ENCODE peak calls at places on chromosomes 4 and X, in four cellular contexts. One of them, this sample, is unnamed. For H3K4me1, the result is how much of the 10 kb centered on the place peaks cover.

GRCh38 chrX:96407043-96407442 is 277.6 kb upstream of the DIAPH2 start:
- DNase-seq in GM23248: peak
- DNase-seq in heart left ventricle: no peak
- DNase-seq in tibial nerve: peak
- DNase-seq in this sample: no peak

GRCh38 chr4:173478884-173479283 is 51.1 kb downstream of the HAND2 start:
- DNase-seq in tibial nerve: no peak
- DNase-seq in heart left ventricle: no peak
- DNase-seq in GM23248: no peak
- DNase-seq in this sample: no peak

GRCh38 chrX:7132335-7133035 is 15.0 kb upstream of the STS start:
- DNase-seq in GM23248: peak
- DNase-seq in heart left ventricle: no peak
- DNase-seq in tibial nerve: no peak
- DNase-seq in this sample: peak

GRCh38 chrX:118370921-118371624 is 25.2 kb downstream of the WDR44 start:
- DNase-seq in tibial nerve: no peak
- DNase-seq in heart left ventricle: no peak
- DNase-seq in GM23248: peak
- DNase-seq in this sample: no peak

GRCh38 chr4:53656421-53656981 is 65.2 kb upstream of the LNX1 start:
- DNase-seq in GM23248: peak
- DNase-seq in tibial nerve: no peak
- DNase-seq in heart left ventricle: no peak
- DNase-seq in this sample: no peak

GRCh38 chr4:185640809-185641675 is 105.7 kb upstream of the PDLIM3 start:
- DNase-seq in heart left ventricle: no peak
- DNase-seq in GM23248: peak
- DNase-seq in tibial nerve: no peak
- DNase-seq in this sample: no peak

GRCh38 chr4:128463006-128463405 is 175.4 kb upstream of the PGRMC2 start:
- DNase-seq in GM23248: no peak
- DNase-seq in heart left ventricle: no peak
- DNase-seq in tibial nerve: no peak
- DNase-seq in this sample: no peak

GRCh38 chrX:109440475-109440874 is 41.4 kb downstream of the GUCY2F start:
- DNase-seq in tibial nerve: no peak
- DNase-seq in GM23248: no peak
- DNase-seq in heart left ventricle: no peak
- DNase-seq in this sample: no peak

GRCh38 chr4:1907848-1908525 is 36.8 kb downstream of the NSD2 start:
- DNase-seq in GM23248: no peak
- DNase-seq in heart left ventricle: no peak
- DNase-seq in tibial nerve: no peak
- DNase-seq in this sample: no peak

GRCh38 chr4:54215379-54216072 is 13.6 kb upstream of the PDGFRA start:
- DNase-seq in tibial nerve: no peak
- DNase-seq in GM23248: peak
- DNase-seq in heart left ventricle: no peak
- DNase-seq in this sample: no peak

GRCh38 chrX:133645977-133646750 is 230.9 kb upstream of the GPC4 start:
- DNase-seq in tibial nerve: no peak
- DNase-seq in heart left ventricle: no peak
- DNase-seq in GM23248: peak
- DNase-seq in this sample: no peak

GRCh38 chrX:100829730-100830129 is 9.5 kb downstream of the CSTF2 start:
- DNase-seq in tibial nerve: no peak
- DNase-seq in heart left ventricle: no peak
- DNase-seq in GM23248: peak
- DNase-seq in this sample: no peak

GRCh38 chr4:3285558-3286334 is 7.1 kb upstream of the RGS12 start:
- DNase-seq in tibial nerve: no peak
- DNase-seq in GM23248: peak
- DNase-seq in heart left ventricle: peak
- DNase-seq in this sample: no peak

GRCh38 chr4:180757927-180758326 is 1485.3 kb upstream of the TENM3 start:
- DNase-seq in heart left ventricle: no peak
- DNase-seq in GM23248: no peak
- DNase-seq in tibial nerve: no peak
- DNase-seq in this sample: no peak

GRCh38 chr4:76764251-76764650 is 133.7 kb downstream of the SOWAHB start:
- DNase-seq in heart left ventricle: no peak
- DNase-seq in GM23248: peak
- DNase-seq in tibial nerve: no peak
- DNase-seq in this sample: no peak

GRCh38 chrX:113929004-113929403 is 654.9 kb upstream of the HTR2C start:
- DNase-seq in tibial nerve: no peak
- DNase-seq in heart left ventricle: no peak
- DNase-seq in GM23248: peak
- DNase-seq in this sample: no peak

GRCh38 chrX:119853449-119853848 is 686 bp upstream of the UPF3B start:
- DNase-seq in GM23248: peak
- DNase-seq in heart left ventricle: no peak
- DNase-seq in tibial nerve: no peak
- DNase-seq in this sample: no peak

GRCh38 chr4:2803624-2804448 is 11.0 kb downstream of the SH3BP2 start:
- DNase-seq in heart left ventricle: no peak
- DNase-seq in GM23248: peak
- DNase-seq in tibial nerve: no peak
- DNase-seq in this sample: no peak

GRCh38 chrX:7316887-7317286 is 168.9 kb upstream of the PUDP start:
- DNase-seq in heart left ventricle: no peak
- DNase-seq in tibial nerve: no peak
- DNase-seq in GM23248: peak
- DNase-seq in this sample: no peak

GRCh38 chr4:24693636-24694035 is 101.7 kb upstream of the SOD3 start:
- DNase-seq in GM23248: no peak
- DNase-seq in heart left ventricle: no peak
- DNase-seq in tibial nerve: no peak
- DNase-seq in this sample: no peak

GRCh38 chr4:184382189-184382846 is 92.0 kb downstream of the IRF2 start:
- DNase-seq in heart left ventricle: no peak
- DNase-seq in tibial nerve: no peak
- DNase-seq in GM23248: no peak
- DNase-seq in this sample: no peak

GRCh38 chr4:184383497-184384055 is 90.8 kb downstream of the IRF2 start:
- DNase-seq in tibial nerve: no peak
- DNase-seq in GM23248: peak
- DNase-seq in heart left ventricle: no peak
- DNase-seq in this sample: no peak

GRCh38 chr4:184376923-184377322 is 97.4 kb downstream of the IRF2 start:
- DNase-seq in tibial nerve: no peak
- DNase-seq in heart left ventricle: no peak
- DNase-seq in GM23248: no peak
- DNase-seq in this sample: no peak

GRCh38 chr4:184384056-184384809 is 90.1 kb downstream of the IRF2 start:
- DNase-seq in tibial nerve: no peak
- DNase-seq in heart left ventricle: no peak
- DNase-seq in GM23248: peak
- DNase-seq in this sample: no peak

GRCh38 chr4:184380707-184381106 is 93.6 kb downstream of the IRF2 start:
- DNase-seq in GM23248: no peak
- DNase-seq in tibial nerve: no peak
- DNase-seq in heart left ventricle: no peak
- DNase-seq in this sample: no peak
- H3K27ac ChIP-seq in GM23248: no peak
- H3K27ac ChIP-seq in tibial nerve: no peak
- H3K27ac ChIP-seq in heart left ventricle: no peak
- H3K27ac ChIP-seq in this sample: no peak

GRCh38 chr4:51849430-51849829 is 6.5 kb downstream of the DCUN1D4 start:
- DNase-seq in GM23248: no peak
- DNase-seq in heart left ventricle: no peak
- DNase-seq in tibial nerve: no peak
- DNase-seq in this sample: no peak

GRCh38 chr4:51851090-51851936 is 8.4 kb downstream of the DCUN1D4 start:
- DNase-seq in tibial nerve: no peak
- DNase-seq in GM23248: no peak
- DNase-seq in heart left ventricle: no peak
- DNase-seq in this sample: no peak

GRCh38 chr4:51851937-51852290 is 9.0 kb downstream of the DCUN1D4 start:
- DNase-seq in GM23248: no peak
- DNase-seq in heart left ventricle: no peak
- DNase-seq in tibial nerve: no peak
- DNase-seq in this sample: no peak

GRCh38 chr4:51853027-51853682 is 10.2 kb downstream of the DCUN1D4 start:
- DNase-seq in GM23248: peak
- DNase-seq in heart left ventricle: no peak
- DNase-seq in tibial nerve: no peak
- DNase-seq in this sample: no peak

GRCh38 chr4:51850294-51850693 is 7.3 kb downstream of the DCUN1D4 start:
- DNase-seq in GM23248: no peak
- DNase-seq in heart left ventricle: no peak
- DNase-seq in tibial nerve: no peak
- DNase-seq in this sample: no peak
- H3K4me1 ChIP-seq in GM23248: under half
- H3K4me1 ChIP-seq in heart left ventricle: half or more
- H3K4me1 ChIP-seq in tibial nerve: half or more
- H3K4me1 ChIP-seq in this sample: under half

DNA sequence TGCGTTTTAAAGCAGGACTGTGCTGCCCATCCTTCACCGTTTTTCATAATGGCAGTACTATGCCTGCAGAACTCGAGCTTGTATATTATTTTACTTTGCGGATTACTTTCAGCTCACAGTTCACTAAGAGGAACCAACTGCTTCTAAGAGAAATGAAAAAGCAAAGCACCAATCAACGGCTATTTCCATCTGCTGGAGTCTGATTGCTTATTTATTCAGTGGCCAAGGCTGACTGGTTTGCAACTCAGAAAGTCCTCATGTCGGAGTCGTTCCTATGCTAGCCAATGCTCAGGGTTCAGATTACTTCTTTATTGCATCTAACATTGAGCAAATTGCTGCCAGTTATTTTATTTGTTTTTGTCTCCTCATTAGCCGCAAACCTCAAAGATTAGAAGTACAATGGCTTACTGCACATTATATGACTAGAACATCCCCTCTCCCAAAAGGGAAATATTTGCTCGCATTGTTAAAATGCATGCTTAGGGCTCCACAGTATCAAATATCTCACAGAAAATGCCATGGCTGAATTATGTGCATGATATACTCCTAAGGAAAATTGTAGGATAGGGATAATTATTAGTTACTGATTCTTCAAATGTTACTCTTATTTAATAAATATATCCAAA is 1628.2 kb upstream of the ADGRL3 start:
- DNase-seq in tibial nerve: no peak
- DNase-seq in GM23248: no peak
- DNase-seq in heart left ventricle: no peak
- DNase-seq in this sample: no peak
- H3K27ac ChIP-seq in tibial nerve: no peak
- H3K27ac ChIP-seq in GM23248: no peak
- H3K27ac ChIP-seq in heart left ventricle: no peak
- H3K27ac ChIP-seq in this sample: no peak

DNA sequence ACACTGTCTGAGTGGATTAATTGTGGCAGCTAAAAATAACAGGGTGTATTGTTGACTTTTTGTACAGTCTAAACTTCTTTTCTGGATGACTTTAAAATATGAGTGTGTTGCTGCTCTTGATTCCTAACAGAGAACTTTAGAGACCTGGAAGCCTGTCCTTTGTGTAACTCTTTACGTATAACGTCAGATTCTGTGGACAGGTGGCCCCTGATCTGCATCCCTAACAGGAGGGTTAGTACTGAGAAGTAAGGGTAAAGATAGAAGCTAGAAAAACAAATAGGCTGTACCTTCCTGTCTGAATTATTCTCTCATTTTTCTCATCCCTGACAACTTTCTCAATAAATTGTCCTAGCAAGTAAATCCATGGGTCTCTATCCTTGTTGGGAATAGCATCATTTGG is 105.7 kb upstream of the LIMCH1 start:
- DNase-seq in tibial nerve: no peak
- DNase-seq in heart left ventricle: no peak
- DNase-seq in GM23248: no peak
- DNase-seq in this sample: no peak
- H3K4me1 ChIP-seq in tibial nerve: half or more
- H3K4me1 ChIP-seq in heart left ventricle: half or more
- H3K4me1 ChIP-seq in GM23248: under half
- H3K4me1 ChIP-seq in this sample: under half

DNA sequence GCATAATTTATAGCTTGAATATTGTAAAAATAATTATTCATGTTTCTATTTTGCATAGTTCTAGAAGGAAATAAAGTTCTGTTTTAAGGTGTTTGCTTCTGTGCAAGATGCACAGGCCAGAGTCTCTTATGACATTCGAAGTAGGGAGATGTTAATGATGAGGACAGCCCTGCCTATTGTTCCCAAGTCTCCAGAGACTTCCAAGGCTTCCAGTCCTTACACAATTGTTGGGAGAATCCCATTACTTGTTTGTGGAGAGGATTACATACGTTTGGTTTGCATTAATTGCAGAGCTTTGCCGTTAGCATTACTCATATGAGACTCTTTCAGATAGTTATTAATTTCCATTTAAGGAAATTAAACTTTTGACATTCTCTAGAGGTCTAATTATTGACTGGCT is 96.2 kb upstream of the ANK2 start:
- DNase-seq in tibial nerve: no peak
- DNase-seq in GM23248: no peak
- DNase-seq in heart left ventricle: no peak
- DNase-seq in this sample: no peak
- H3K27ac ChIP-seq in tibial nerve: no peak
- H3K27ac ChIP-seq in GM23248: no peak
- H3K27ac ChIP-seq in heart left ventricle: no peak
- H3K27ac ChIP-seq in this sample: no peak

GRCh38 chrX:107440187-107440586 is 9.3 kb upstream of the FRMPD3 start:
- DNase-seq in heart left ventricle: no peak
- DNase-seq in GM23248: no peak
- DNase-seq in tibial nerve: no peak
- DNase-seq in this sample: no peak
- H3K4me1 ChIP-seq in heart left ventricle: under half
- H3K4me1 ChIP-seq in GM23248: under half
- H3K4me1 ChIP-seq in tibial nerve: under half
- H3K4me1 ChIP-seq in this sample: under half

GRCh38 chrX:143635915-143636314 is at the start of gene SLITRK4:
- DNase-seq in heart left ventricle: no peak
- DNase-seq in tibial nerve: no peak
- DNase-seq in GM23248: no peak
- DNase-seq in this sample: no peak
- H3K27ac ChIP-seq in heart left ventricle: no peak
- H3K27ac ChIP-seq in tibial nerve: no peak
- H3K27ac ChIP-seq in GM23248: no peak
- H3K27ac ChIP-seq in this sample: no peak

GRCh38 chrX:19350831-19351447 is 7.2 kb downstream of the PDHA1 start:
- DNase-seq in heart left ventricle: no peak
- DNase-seq in GM23248: no peak
- DNase-seq in tibial nerve: no peak
- DNase-seq in this sample: no peak

GRCh38 chrX:19347916-19348315 is 4.2 kb downstream of the PDHA1 start:
- DNase-seq in GM23248: peak
- DNase-seq in heart left ventricle: no peak
- DNase-seq in tibial nerve: no peak
- DNase-seq in this sample: no peak

GRCh38 chrX:19344661-19345060 is 934 bp downstream of the PDHA1 start:
- DNase-seq in GM23248: no peak
- DNase-seq in tibial nerve: no peak
- DNase-seq in heart left ventricle: no peak
- DNase-seq in this sample: no peak

GRCh38 chrX:19344207-19344534 is 444 bp downstream of the PDHA1 start:
- DNase-seq in GM23248: peak
- DNase-seq in tibial nerve: no peak
- DNase-seq in heart left ventricle: no peak
- DNase-seq in this sample: no peak

GRCh38 chrX:19349263-19349662 is 5.5 kb downstream of the PDHA1 start:
- DNase-seq in GM23248: no peak
- DNase-seq in heart left ventricle: no peak
- DNase-seq in tibial nerve: no peak
- DNase-seq in this sample: no peak
- H3K4me1 ChIP-seq in GM23248: under half
- H3K4me1 ChIP-seq in heart left ventricle: under half
- H3K4me1 ChIP-seq in tibial nerve: under half
- H3K4me1 ChIP-seq in this sample: under half

GRCh38 chrX:45801554-45801953 is 600.9 kb upstream of the DIPK2B start:
- DNase-seq in GM23248: peak
- DNase-seq in tibial nerve: no peak
- DNase-seq in heart left ventricle: no peak
- DNase-seq in this sample: peak
- H3K27ac ChIP-seq in GM23248: peak
- H3K27ac ChIP-seq in tibial nerve: no peak
- H3K27ac ChIP-seq in heart left ventricle: no peak
- H3K27ac ChIP-seq in this sample: peak